ENCODE peak calls at places on chromosomes 3 and 15, in five cellular contexts. U, Q, V, N and B are unnamed samples.
A peak's percentile ranks its signal among the peaks of the same experiment; 100 is the strongest.

GRCh38 chr3:105806361-105806760 is 62.5 kb downstream of the CBLB start:
- DNase-seq in N (peak; percentile 68), V (peak; percentile 83), U (no peak), Q (peak; percentile 61), B (peak; percentile 66)

GRCh38 chr3:14161282-14161681 is 17.1 kb downstream of the XPC start:
- DNase-seq in U (no peak), V (no peak), N (no peak), Q (no peak), B (no peak)

GRCh38 chr3:42531470-42531869 is 29.0 kb downstream of the VIPR1 start:
- DNase-seq in U (no peak), Q (no peak), V (no peak), N (no peak), B (no peak)

GRCh38 chr3:129651316-129652202 is 45.1 kb upstream of the PLXND1 start:
- DNase-seq in N (no peak), U (no peak), V (peak; percentile 82), Q (peak; percentile 64), B (peak; percentile 88)

GRCh38 chr3:16513141-16514020 is at the start of gene RFTN1:
- DNase-seq in U (peak; percentile 49), V (peak; percentile 73), Q (no peak), N (peak; percentile 47), B (peak; percentile 50)

GRCh38 chr15:101031203-101031602 is 112.0 kb downstream of the LRRK1 start:
- DNase-seq in U (no peak), Q (no peak), N (no peak), V (peak; percentile 94), B (peak; percentile 73)

GRCh38 chr3:149605902-149606301 is 51.9 kb downstream of the WWTR1 start:
- DNase-seq in N (no peak), U (no peak), V (peak; percentile 71), Q (peak; percentile 20), B (peak; percentile 71)

GRCh38 chr15:101025896-101026631 is 106.9 kb downstream of the LRRK1 start:
- DNase-seq in U (peak; percentile 33), V (no peak), N (no peak), Q (no peak), B (no peak)

GRCh38 chr3:158247288-158247687 is 137.4 kb downstream of the RSRC1 start:
- DNase-seq in Q (no peak), U (no peak), N (no peak), V (no peak), B (no peak)

GRCh38 chr15:99984491-99985243 is 251.4 kb upstream of the LYSMD4 start:
- DNase-seq in V (no peak), N (no peak), Q (no peak), U (no peak), B (no peak)

GRCh38 chr15:49521802-49522201 is 98.8 kb downstream of the FGF7 start:
- DNase-seq in V (peak; percentile 1), U (no peak), Q (no peak), N (no peak), B (no peak)

GRCh38 chr15:94135748-94136147 is 95.6 kb upstream of the MCTP2 start:
- DNase-seq in V (no peak), Q (no peak), U (no peak), N (no peak), B (no peak)

GRCh38 chr3:13882876-13883275 is 3.0 kb upstream of the WNT7A start:
- DNase-seq in V (no peak), Q (no peak), N (no peak), U (peak; percentile 10), B (no peak)

GRCh38 chr3:126127452-126127851 is 43.5 kb upstream of the SLC41A3 start:
- DNase-seq in N (no peak), U (peak; percentile 32), Q (no peak), V (no peak), B (no peak)

GRCh38 chr3:37096972-37097371 is 77.4 kb downstream of the LRRFIP2 start:
- DNase-seq in Q (no peak), V (peak; percentile 16), N (no peak), U (no peak), B (peak; percentile 30)

GRCh38 chr15:86591994-86592746 is 512.5 kb downstream of the AGBL1 start:
- DNase-seq in N (no peak), U (no peak), Q (no peak), V (peak; percentile 0), B (no peak)

GRCh38 chr15:80514071-80514780 is 110.0 kb downstream of the ARNT2 start:
- DNase-seq in Q (no peak), U (no peak), V (no peak), N (no peak), B (no peak)

GRCh38 chr15:66126057-66126855 is 127.3 kb downstream of the MEGF11 start:
- DNase-seq in Q (no peak), V (no peak), U (no peak), N (no peak), B (no peak)

GRCh38 chr3:41369838-41370237 is 170.5 kb downstream of the CTNNB1 start:
- DNase-seq in Q (no peak), N (no peak), V (no peak), U (no peak), B (peak; percentile 5)

GRCh38 chr3:51687472-51688205 is 16.6 kb downstream of the TEX264 start:
- DNase-seq in N (no peak), V (no peak), Q (no peak), U (no peak), B (no peak)

GRCh38 chr3:143875566-143875965 is 27.3 kb upstream of the SLC9A9 start:
- DNase-seq in Q (no peak), N (no peak), V (no peak), U (no peak), B (peak; percentile 21)

GRCh38 chr3:183912895-183913579 is 28.4 kb upstream of the PARL start:
- DNase-seq in N (no peak), Q (peak; percentile 30), U (no peak), V (no peak), B (no peak)

GRCh38 chr15:49831206-49831965 is 210.5 kb downstream of the DTWD1 start:
- DNase-seq in N (no peak), U (no peak), V (peak; percentile 90), Q (no peak), B (peak; percentile 26)

GRCh38 chr15:62619105-62619504 is 423.4 kb upstream of the TPM1 start:
- DNase-seq in N (no peak), Q (no peak), U (no peak), V (no peak), B (no peak)

GRCh38 chr15:62802612-62803011 is 239.9 kb upstream of the TPM1 start:
- DNase-seq in U (no peak), N (no peak), V (no peak), Q (no peak), B (no peak)

GRCh38 chr3:71930056-71930991 is 145.4 kb upstream of the PROK2 start:
- DNase-seq in U (no peak), V (peak; percentile 2), N (no peak), Q (no peak), B (no peak)

GRCh38 chr3:190058486-190059241 is 62.0 kb downstream of the P3H2 start:
- DNase-seq in U (no peak), V (peak; percentile 37), N (no peak), Q (no peak), B (peak; percentile 81)

GRCh38 chr15:31069360-31070000 is 32.0 kb downstream of the TRPM1 start:
- DNase-seq in V (no peak), N (no peak), U (no peak), Q (no peak), B (peak; percentile 17)

GRCh38 chr3:52523386-52524257 is 10.0 kb downstream of the NT5DC2 start:
- DNase-seq in N (no peak), U (no peak), Q (no peak), V (no peak), B (no peak)

GRCh38 chr3:128532007-128532983 is 39.3 kb upstream of the GATA2 start:
- DNase-seq in N (no peak), V (no peak), U (no peak), Q (no peak), B (no peak)

GRCh38 chr15:42152196-42152920 is 4.1 kb downstream of the PLA2G4F start:
- DNase-seq in U (no peak), Q (no peak), N (no peak), V (no peak), B (no peak)

GRCh38 chr15:44308415-44308814 is 19.9 kb downstream of the GOLM2 start:
- DNase-seq in Q (no peak), U (no peak), N (no peak), V (no peak), B (no peak)

GRCh38 chr3:45084361-45084760 is 58.3 kb downstream of the CLEC3B start:
- DNase-seq in N (no peak), V (no peak), Q (no peak), U (no peak), B (no peak)

GRCh38 chr3:168117059-168117458 is 21.3 kb upstream of the GOLIM4 start:
- DNase-seq in U (no peak), Q (no peak), V (peak; percentile 50), N (no peak), B (no peak)

GRCh38 chr15:53851110-53851833 is 91.8 kb upstream of the WDR72 start:
- DNase-seq in Q (peak; percentile 38), V (no peak), U (no peak), N (no peak), B (no peak)